ENCODE peak calls at places on chromosomes 3 and 15, in six cellular contexts. W is fibroblast of lung, Z is IMR-90, M is MM.1S, G is trophoblast cell, J is hepatocyte. K is an unnamed sample.

GRCh38 chr3:56303508-56303907 is 164.8 kb downstream of the ERC2 start:
- DNase-seq in W (peak; percentile 57), Z (peak; percentile 36), M (peak; percentile 31), G (peak; percentile 57), J (peak; percentile 67), K (peak; percentile 86)

GRCh38 chr3:126287536-126288181 is 69.5 kb downstream of the KLF15 start:
- DNase-seq in Z (peak; percentile 28), G (peak; percentile 40), W (peak; percentile 63), J (peak; percentile 80), M (peak; percentile 19), K (no peak)

GRCh38 chr3:143507735-143508580 is 340.3 kb downstream of the SLC9A9 start:
- DNase-seq in G (peak; percentile 64), Z (peak; percentile 72), J (no peak), M (no peak), W (peak; percentile 70), K (no peak)

GRCh38 chr15:94677202-94677790 is 445.9 kb downstream of the MCTP2 start:
- DNase-seq in J (no peak), W (no peak), Z (no peak), M (no peak), G (no peak), K (no peak)

GRCh38 chr3:4986175-4986610 is 7.0 kb downstream of the BHLHE40 start:
- DNase-seq in W (no peak), G (no peak), Z (peak; percentile 64), M (no peak), J (peak; percentile 39), K (no peak)

GRCh38 chr3:132347095-132347494 is 29.9 kb downstream of the ACP3 start:
- DNase-seq in W (no peak), Z (no peak), G (peak; percentile 77), J (no peak), M (no peak), K (no peak)

GRCh38 chr3:189392969-189393368 is 221.2 kb downstream of the TPRG1 start:
- DNase-seq in G (peak; percentile 89), Z (no peak), W (no peak), M (no peak), J (peak; percentile 69), K (no peak)

GRCh38 chr15:77060560-77060959 is 10.3 kb downstream of the TSPAN3 start:
- DNase-seq in J (no peak), M (peak; percentile 21), G (no peak), Z (peak; percentile 64), W (peak; percentile 79), K (no peak)

GRCh38 chr15:82108489-82109078 is 62.8 kb upstream of the MEX3B start:
- DNase-seq in W (peak; percentile 48), J (peak; percentile 69), M (peak; percentile 63), Z (peak; percentile 50), G (peak; percentile 84), K (peak; percentile 91)

GRCh38 chr3:101888653-101889052 is 39.3 kb downstream of the NFKBIZ start:
- DNase-seq in Z (no peak), G (no peak), M (no peak), W (no peak), J (no peak), K (peak; percentile 27)

GRCh38 chr15:57554063-57554820 is 37.5 kb upstream of the MYZAP start:
- DNase-seq in W (no peak), Z (no peak), J (peak; percentile 48), M (no peak), G (peak; percentile 78), K (no peak)

GRCh38 chr3:188950832-188951489 is 220.8 kb upstream of the TPRG1 start:
- DNase-seq in W (peak; percentile 99), J (peak; percentile 90), Z (peak; percentile 99), G (peak; percentile 54), M (no peak), K (no peak)

GRCh38 chr3:63303238-63303637 is 25.1 kb downstream of the SYNPR start:
- DNase-seq in M (no peak), Z (no peak), W (no peak), J (no peak), G (peak; percentile 80), K (no peak)
- H3K27me3 ChIP-seq in M (no peaks in the 10 kb centered on the region), Z (no peaks in the 10 kb centered on the region), W (no peaks in the 10 kb centered on the region), J (no peaks in the 10 kb centered on the region), G (no peaks in the 10 kb centered on the region), K (no peaks in the 10 kb centered on the region)

GRCh38 chr15:93048759-93049161 is 40.3 kb downstream of the RGMA start:
- DNase-seq in M (no peak), W (peak; percentile 61), J (no peak), Z (no peak), G (no peak), K (no peak)
- H3K27ac ChIP-seq in M (no peak overlapping the region), W (no peak overlapping the region), J (no peak overlapping the region), Z (no peak overlapping the region), G (no peak overlapping the region), K (no peak overlapping the region)

GRCh38 chr3:160170409-160171370 is 54.5 kb upstream of the C3orf80 start:
- DNase-seq in Z (no peak), J (no peak), W (no peak), M (peak; percentile 20), G (peak; percentile 56), K (no peak)
- H3K4me2 ChIP-seq in Z (no peak overlapping the region), J (no peak overlapping the region), W (no peak overlapping the region), M (no peak overlapping the region), G (no peak overlapping the region), K (no peak overlapping the region)

GRCh38 chr15:80233511-80234080 is 18.4 kb downstream of the CTXND1 start:
- DNase-seq in G (no peak), J (no peak), M (no peak), W (no peak), Z (no peak), K (no peak)

GRCh38 chr15:80234883-80235282 is 17.1 kb downstream of the CTXND1 start:
- DNase-seq in Z (peak; percentile 14), G (peak; percentile 45), M (peak; percentile 35), J (no peak), W (peak; percentile 32), K (peak; percentile 86)

GRCh38 chr15:80231371-80231770 is 20.6 kb downstream of the CTXND1 start:
- DNase-seq in M (no peak), G (no peak), Z (no peak), W (no peak), J (no peak), K (no peak)

DNA sequence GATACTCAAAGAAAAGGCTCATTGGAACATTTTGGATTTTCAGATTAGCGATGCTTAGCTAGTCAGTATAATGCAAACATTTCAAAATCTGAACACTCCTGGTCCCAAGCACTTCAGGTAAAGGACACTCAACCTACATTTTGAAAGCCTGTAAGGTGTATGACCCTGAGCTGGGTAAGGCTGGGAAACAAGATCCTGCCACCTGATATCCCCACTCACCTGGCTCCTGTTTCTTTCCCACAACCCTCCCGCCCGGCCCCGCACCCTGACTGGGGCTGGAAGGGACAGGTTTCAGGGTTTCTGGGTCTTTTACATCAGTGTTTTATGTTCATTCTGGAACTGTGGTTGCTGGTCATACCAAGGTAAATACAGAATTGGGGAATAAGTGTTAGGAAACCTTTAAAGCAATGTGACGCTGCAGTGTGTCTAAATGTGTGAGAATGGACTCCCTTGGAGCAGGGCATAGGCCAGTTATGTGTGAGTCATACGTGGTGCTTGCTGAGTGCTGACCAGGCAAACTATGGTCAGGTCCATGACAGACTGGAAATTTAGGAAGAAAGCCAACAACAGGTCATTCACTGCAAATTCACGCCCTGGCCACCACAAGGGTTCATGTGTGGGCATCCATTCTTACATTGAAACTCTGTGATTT is 22.9 kb downstream of the CTXND1 start:
- DNase-seq in Z (peak; percentile 21), W (peak; percentile 39), J (peak; percentile 55), M (no peak), G (peak; percentile 15), K (no peak)
- H3K27me3 ChIP-seq in Z (peaks cover 29% of the 10 kb centered on the region), W (no peaks in the 10 kb centered on the region), J (no peaks in the 10 kb centered on the region), M (no peaks in the 10 kb centered on the region), G (no peaks in the 10 kb centered on the region), K (no peaks in the 10 kb centered on the region)

GRCh38 chr15:29926083-29926388 is 103.8 kb upstream of the TJP1 start:
- DNase-seq in G (no peak), J (no peak), Z (no peak), M (no peak), W (no peak), K (no peak)
- H3K27ac ChIP-seq in G (no peak overlapping the region), J (peak overlapping the region; percentile 62), Z (no peak overlapping the region), M (no peak overlapping the region), W (no peak overlapping the region), K (no peak overlapping the region)

DNA sequence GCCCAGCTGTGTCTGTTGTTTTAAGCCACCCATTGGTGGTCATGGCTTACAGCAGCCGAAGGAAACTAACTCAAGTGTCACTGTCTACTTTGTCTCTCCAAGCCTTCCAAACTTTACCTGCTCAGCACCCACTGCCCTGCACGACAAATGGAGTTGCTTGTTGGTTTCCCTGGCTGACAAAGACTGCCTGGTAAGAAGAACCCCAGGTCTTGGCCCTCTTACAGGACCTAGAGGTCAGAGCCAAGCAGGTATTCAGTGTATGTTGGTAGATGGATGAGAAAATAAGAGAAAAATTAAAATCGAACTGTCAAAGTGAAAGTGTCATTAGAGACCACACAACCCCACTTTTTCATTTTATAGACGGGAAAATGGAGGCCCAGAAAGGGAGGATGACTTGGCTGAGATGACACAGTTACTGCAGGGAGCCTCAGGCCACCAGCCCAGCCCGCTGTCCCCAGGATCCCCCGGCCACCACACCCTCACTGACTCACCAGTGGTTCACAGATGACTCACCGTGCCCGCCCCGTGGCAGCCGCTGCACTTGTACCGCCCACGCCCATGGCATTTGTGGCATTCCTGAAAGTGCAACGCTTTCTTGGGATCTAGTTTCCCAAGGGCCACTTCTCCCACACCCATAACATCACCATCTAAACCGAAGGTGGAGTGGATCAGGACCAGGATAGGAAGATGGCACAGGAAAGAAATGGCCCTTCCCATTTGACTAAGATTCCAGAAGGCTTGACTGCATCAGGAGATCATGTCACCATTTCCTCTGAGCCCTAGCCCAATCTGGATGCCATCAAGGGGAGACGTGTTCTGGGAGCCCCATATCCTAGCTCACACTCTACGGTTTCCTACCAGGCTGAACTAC is 15.2 kb downstream of the SSUH2 start:
- DNase-seq in M (no peak), Z (peak; percentile 86), J (peak; percentile 80), G (peak; percentile 98), W (peak; percentile 74), K (no peak)
- H3K4me2 ChIP-seq in M (no peak overlapping the region), Z (no peak overlapping the region), J (no peak overlapping the region), G (no peak overlapping the region), W (no peak overlapping the region), K (no peak overlapping the region)